ENCODE peak calls at places on chromosomes 7 and 10, in seven cellular contexts. J is HepG2, P is HCT116, Q is K562, B is GM12878, U is SK-N-SH, T is H1. C is an unnamed sample.

GRCh38 chr7:41943098-41943577 is 240.2 kb upstream of the INHBA start:
- DNase-seq in J (peak; percentile 66), P (peak; percentile 21), Q (peak; percentile 73), B (peak; percentile 39), U (peak; percentile 85), T (peak; percentile 97), C (peak; percentile 82)

GRCh38 chr10:29858352-29859267 is 200.8 kb downstream of the JCAD start:
- DNase-seq in J (peak; percentile 34), P (peak; percentile 36), Q (no peak), B (no peak), U (peak; percentile 31), T (peak; percentile 54), C (peak; percentile 32)

GRCh38 chr10:97499561-97500296 is 1.0 kb downstream of the UBTD1 start:
- DNase-seq in J (no peak), P (no peak), Q (no peak), B (no peak), U (peak; percentile 39), T (no peak), C (no peak)

GRCh38 chr10:125149278-125150047 is 10.9 kb downstream of the CTBP2 start:
- DNase-seq in J (no peak), P (peak; percentile 52), Q (peak; percentile 25), B (no peak), U (no peak), T (no peak), C (no peak)

GRCh38 chr10:93495654-93496321 is 624 bp upstream of the CEP55 start:
- DNase-seq in J (peak; percentile 4), P (no peak), Q (peak; percentile 15), B (no peak), U (peak; percentile 44), T (no peak), C (no peak)

GRCh38 chr10:131679926-131680325 is 220.9 kb upstream of the PPP2R2D start:
- DNase-seq in J (no peak), P (no peak), Q (no peak), B (no peak), U (no peak), T (no peak), C (no peak)

GRCh38 chr7:27112960-27113949 is 10.8 kb upstream of the HOXA2 start:
- DNase-seq in J (no peak), P (peak; percentile 60), Q (no peak), B (no peak), U (peak; percentile 56), T (peak; percentile 78), C (no peak)

GRCh38 chr10:96285331-96285752 is 14.0 kb upstream of the BLNK start:
- DNase-seq in J (no peak), P (no peak), Q (no peak), B (no peak), U (no peak), T (peak; percentile 57), C (no peak)

GRCh38 chr7:149776305-149776704 is 2.9 kb upstream of the ZNF467 start:
- DNase-seq in J (no peak), P (no peak), Q (no peak), B (no peak), U (peak; percentile 86), T (no peak), C (no peak)

GRCh38 chr7:74480861-74481417 is 27.2 kb downstream of the GTF2IRD1 start:
- DNase-seq in J (no peak), P (no peak), Q (no peak), B (no peak), U (no peak), T (no peak), C (no peak)

GRCh38 chr10:7797582-7797981 is 9.6 kb downstream of the ATP5F1C start:
- DNase-seq in J (no peak), P (peak; percentile 49), Q (peak; percentile 39), B (no peak), U (peak; percentile 17), T (no peak), C (no peak)

GRCh38 chr7:94382746-94383145 is 11.9 kb upstream of the COL1A2 start:
- DNase-seq in J (no peak), P (no peak), Q (no peak), B (no peak), U (no peak), T (no peak), C (no peak)

GRCh38 chr10:18601321-18601720 is 50.1 kb downstream of the NSUN6 start:
- DNase-seq in J (no peak), P (no peak), Q (no peak), B (no peak), U (no peak), T (no peak), C (no peak)

GRCh38 chr7:35253182-35253679 is 669 bp downstream of the TBX20 start:
- DNase-seq in J (no peak), P (no peak), Q (no peak), B (no peak), U (peak; percentile 84), T (no peak), C (no peak)

GRCh38 chr10:31399631-31400030 is 80.6 kb downstream of the ZEB1 start:
- DNase-seq in J (no peak), P (no peak), Q (no peak), B (no peak), U (no peak), T (no peak), C (no peak)

GRCh38 chr7:3974329-3974728 is 673.3 kb downstream of the SDK1 start:
- DNase-seq in J (no peak), P (no peak), Q (no peak), B (no peak), U (no peak), T (no peak), C (no peak)

GRCh38 chr7:5824297-5824610 is 42.8 kb upstream of the RNF216 start:
- DNase-seq in J (no peak), P (no peak), Q (peak; percentile 7), B (no peak), U (no peak), T (no peak), C (no peak)

GRCh38 chr7:158276414-158277218 is 311.0 kb downstream of the PTPRN2 start:
- DNase-seq in J (no peak), P (no peak), Q (no peak), B (no peak), U (no peak), T (no peak), C (no peak)

GRCh38 chr10:70115948-70116682 is 16.5 kb downstream of the AIFM2 start:
- DNase-seq in J (peak; percentile 59), P (peak; percentile 21), Q (peak; percentile 84), B (no peak), U (peak; percentile 80), T (peak; percentile 84), C (peak; percentile 18)

GRCh38 chr7:3399858-3400257 is 98.8 kb downstream of the SDK1 start:
- DNase-seq in J (peak; percentile 73), P (peak; percentile 49), Q (no peak), B (no peak), U (no peak), T (peak; percentile 69), C (peak; percentile 98)

GRCh38 chr10:48494073-48494472 is 110.8 kb downstream of the ARHGAP22 start:
- DNase-seq in J (no peak), P (no peak), Q (no peak), B (no peak), U (no peak), T (peak; percentile 37), C (no peak)

GRCh38 chr7:23469961-23470250 is 385 bp downstream of the IGF2BP3 start:
- DNase-seq in J (no peak), P (no peak), Q (no peak), B (no peak), U (no peak), T (peak; percentile 46), C (no peak)
- H3K9ac ChIP-seq in J (peak overlapping the region; percentile 94), P (peak overlapping the region; percentile 92), Q (peak overlapping the region; percentile 98), B (peak overlapping the region; percentile 96), U (peak overlapping the region; percentile 91), T (peak overlapping the region; percentile 82), C (peak overlapping the region; percentile 99)

GRCh38 chr7:7261863-7262262 is 79.5 kb downstream of the C1GALT1 start:
- DNase-seq in J (no peak), P (no peak), Q (no peak), B (no peak), U (no peak), T (no peak), C (no peak)

GRCh38 chr7:7254908-7255307 is 72.6 kb downstream of the C1GALT1 start:
- DNase-seq in J (peak; percentile 27), P (no peak), Q (no peak), B (no peak), U (no peak), T (no peak), C (no peak)

GRCh38 chr7:7254319-7254718 is 72.0 kb downstream of the C1GALT1 start:
- DNase-seq in J (no peak), P (no peak), Q (no peak), B (no peak), U (no peak), T (no peak), C (no peak)

GRCh38 chr7:7257899-7258692 is 75.8 kb downstream of the C1GALT1 start:
- DNase-seq in J (no peak), P (no peak), Q (no peak), B (peak; percentile 86), U (no peak), T (no peak), C (no peak)

DNA sequence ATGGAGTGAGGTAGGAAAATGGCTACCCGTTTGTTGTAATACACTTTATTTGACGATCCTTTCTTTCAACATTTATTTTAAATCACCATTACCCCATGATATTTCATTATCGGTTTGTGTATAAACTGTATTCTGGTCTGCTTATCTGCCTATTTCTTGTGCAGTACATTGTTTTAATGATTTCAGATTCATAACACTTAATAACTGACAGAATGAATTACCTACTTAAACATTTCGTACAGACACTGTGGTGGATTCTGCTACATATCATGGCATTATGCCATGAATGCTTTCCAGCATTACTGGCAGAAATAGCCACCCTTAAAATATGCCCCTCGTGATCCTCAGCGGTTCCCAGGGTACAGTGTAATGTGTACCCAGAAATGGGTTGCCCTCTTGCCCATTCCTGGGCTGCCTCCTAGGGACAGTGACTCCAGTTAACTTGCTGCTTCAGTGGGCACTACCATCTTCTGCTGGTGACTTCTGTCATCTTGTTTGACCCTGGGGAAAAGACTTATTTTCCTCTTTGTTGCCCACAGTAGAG is 74.5 kb downstream of the C1GALT1 start:
- DNase-seq in J (no peak), P (no peak), Q (no peak), B (no peak), U (peak; percentile 29), T (no peak), C (no peak)
- H3K4me1 ChIP-seq in J (peaks cover 20% of the 10 kb centered on the region), P (no peaks in the 10 kb centered on the region), Q (no peaks in the 10 kb centered on the region), B (peaks cover 28% of the 10 kb centered on the region), U (peaks cover 5% of the 10 kb centered on the region), T (peaks cover 3% of the 10 kb centered on the region), C (no peaks in the 10 kb centered on the region)

GRCh38 chr7:91239171-91239604 is 25.0 kb upstream of the FZD1 start:
- DNase-seq in J (no peak), P (no peak), Q (no peak), B (no peak), U (no peak), T (no peak), C (no peak)
- TF ChIP-seq YY1 in J (no peak), P (no peak), Q (no peak), B (no peak), U (no peak), T (no peak), C (no peak)

DNA sequence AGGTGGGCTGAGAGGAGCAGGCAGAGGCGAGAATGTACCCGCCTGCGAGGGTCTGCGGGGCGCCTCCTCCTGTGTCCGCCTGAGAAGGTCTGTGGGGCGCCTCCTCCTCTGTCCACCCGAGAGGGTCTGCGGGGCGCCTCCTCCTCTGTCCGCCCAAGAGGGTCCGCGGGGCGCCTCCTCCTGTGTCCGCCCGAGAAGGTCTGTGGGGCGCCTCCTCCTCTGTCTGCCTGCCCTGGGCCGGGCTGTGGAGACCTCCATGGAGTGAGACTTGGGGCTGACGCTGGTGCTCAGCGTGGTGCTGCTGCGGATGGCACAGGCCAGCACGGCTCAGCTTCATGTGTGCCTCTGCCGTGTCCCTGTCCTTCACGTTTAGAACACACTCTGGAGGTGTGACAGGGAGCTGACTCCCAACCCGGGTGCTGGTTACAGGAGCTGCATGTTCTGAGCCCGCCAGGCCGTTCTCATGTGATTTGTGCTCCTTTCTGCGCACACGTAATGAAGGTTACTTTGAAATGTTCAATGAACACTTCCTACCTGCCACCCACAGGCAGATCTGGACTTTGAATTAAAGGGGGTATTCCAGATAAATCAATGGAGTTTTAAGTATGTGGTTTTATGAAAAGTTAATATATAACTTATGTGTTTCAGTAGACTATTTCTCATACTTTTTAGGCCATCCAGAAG is 20.5 kb upstream of the GET4 start:
- DNase-seq in J (no peak), P (no peak), Q (no peak), B (no peak), U (no peak), T (no peak), C (no peak)
- H3K9ac ChIP-seq in J (no peak overlapping the region), P (no peak overlapping the region), Q (no peak overlapping the region), B (no peak overlapping the region), U (no peak overlapping the region), T (no peak overlapping the region), C (no peak overlapping the region)